ENCODE peak calls at places on chromosomes 5 and 9, in eight cellular contexts. One of them, this sample, is unnamed.
A peak's percentile ranks its signal among the peaks of the same experiment; 100 is the strongest.

GRCh38 chr5:179840766-179841165 is 17.9 kb downstream of the MRNIP start:
- DNase-seq in CD4-positive, alpha-beta T cell: no peak
- DNase-seq in IMR-90: no peak
- DNase-seq in sciatic nerve: peak; percentile 57
- DNase-seq in A549: no peak
- DNase-seq in NCI-H2081: no peak
- DNase-seq in stimulated activated CD4-positive, alpha-beta T cell treated with anti-CD3 and anti-CD28 coated beads, Interleukin-15, amount 100 ng/mL, for 24 hours: no peak
- DNase-seq in fibroblast of lung: no peak
- DNase-seq in this sample: no peak

GRCh38 chr9:97502984-97503861 is 1.8 kb downstream of the TMOD1 start:
- DNase-seq in A549: no peak
- DNase-seq in IMR-90: no peak
- DNase-seq in stimulated activated CD4-positive, alpha-beta T cell treated with anti-CD3 and anti-CD28 coated beads, Interleukin-15, amount 100 ng/mL, for 24 hours: no peak
- DNase-seq in NCI-H2081: no peak
- DNase-seq in CD4-positive, alpha-beta T cell: no peak
- DNase-seq in fibroblast of lung: no peak
- DNase-seq in sciatic nerve: no peak
- DNase-seq in this sample: no peak

GRCh38 chr5:96242536-96242935 is 190.5 kb downstream of the PCSK1 start:
- DNase-seq in A549: no peak
- DNase-seq in sciatic nerve: no peak
- DNase-seq in fibroblast of lung: peak; percentile 20
- DNase-seq in IMR-90: peak; percentile 8
- DNase-seq in stimulated activated CD4-positive, alpha-beta T cell treated with anti-CD3 and anti-CD28 coated beads, Interleukin-15, amount 100 ng/mL, for 24 hours: no peak
- DNase-seq in CD4-positive, alpha-beta T cell: no peak
- DNase-seq in NCI-H2081: no peak
- DNase-seq in this sample: no peak

GRCh38 chr5:107563957-107564544 is 106.7 kb downstream of the EFNA5 start:
- DNase-seq in IMR-90: no peak
- DNase-seq in A549: no peak
- DNase-seq in stimulated activated CD4-positive, alpha-beta T cell treated with anti-CD3 and anti-CD28 coated beads, Interleukin-15, amount 100 ng/mL, for 24 hours: no peak
- DNase-seq in sciatic nerve: no peak
- DNase-seq in CD4-positive, alpha-beta T cell: no peak
- DNase-seq in fibroblast of lung: no peak
- DNase-seq in NCI-H2081: no peak
- DNase-seq in this sample: peak; percentile 37

GRCh38 chr9:115042781-115043509 is 75.0 kb downstream of the TNC start:
- DNase-seq in sciatic nerve: no peak
- DNase-seq in CD4-positive, alpha-beta T cell: no peak
- DNase-seq in IMR-90: no peak
- DNase-seq in A549: no peak
- DNase-seq in stimulated activated CD4-positive, alpha-beta T cell treated with anti-CD3 and anti-CD28 coated beads, Interleukin-15, amount 100 ng/mL, for 24 hours: peak; percentile 62
- DNase-seq in fibroblast of lung: peak; percentile 85
- DNase-seq in NCI-H2081: no peak
- DNase-seq in this sample: no peak

GRCh38 chr5:142685418-142686209 is at the start of gene FGF1:
- DNase-seq in A549: no peak
- DNase-seq in sciatic nerve: peak; percentile 69
- DNase-seq in CD4-positive, alpha-beta T cell: no peak
- DNase-seq in IMR-90: no peak
- DNase-seq in stimulated activated CD4-positive, alpha-beta T cell treated with anti-CD3 and anti-CD28 coated beads, Interleukin-15, amount 100 ng/mL, for 24 hours: no peak
- DNase-seq in fibroblast of lung: peak; percentile 86
- DNase-seq in NCI-H2081: no peak
- DNase-seq in this sample: no peak

GRCh38 chr9:90141723-90142122 is 500.9 kb downstream of the DIRAS2 start:
- DNase-seq in CD4-positive, alpha-beta T cell: no peak
- DNase-seq in stimulated activated CD4-positive, alpha-beta T cell treated with anti-CD3 and anti-CD28 coated beads, Interleukin-15, amount 100 ng/mL, for 24 hours: no peak
- DNase-seq in A549: peak; percentile 20
- DNase-seq in NCI-H2081: peak; percentile 51
- DNase-seq in sciatic nerve: no peak
- DNase-seq in fibroblast of lung: peak; percentile 7
- DNase-seq in IMR-90: peak; percentile 29
- DNase-seq in this sample: peak; percentile 49

GRCh38 chr9:112404367-112404979 is 24.6 kb downstream of the HSDL2 start:
- DNase-seq in sciatic nerve: no peak
- DNase-seq in A549: no peak
- DNase-seq in fibroblast of lung: peak; percentile 57
- DNase-seq in IMR-90: peak; percentile 16
- DNase-seq in NCI-H2081: no peak
- DNase-seq in CD4-positive, alpha-beta T cell: no peak
- DNase-seq in stimulated activated CD4-positive, alpha-beta T cell treated with anti-CD3 and anti-CD28 coated beads, Interleukin-15, amount 100 ng/mL, for 24 hours: no peak
- DNase-seq in this sample: no peak

GRCh38 chr9:109986423-109987055 is 206.5 kb downstream of the PALM2AKAP2 start:
- DNase-seq in sciatic nerve: no peak
- DNase-seq in stimulated activated CD4-positive, alpha-beta T cell treated with anti-CD3 and anti-CD28 coated beads, Interleukin-15, amount 100 ng/mL, for 24 hours: no peak
- DNase-seq in CD4-positive, alpha-beta T cell: no peak
- DNase-seq in IMR-90: peak; percentile 93
- DNase-seq in NCI-H2081: no peak
- DNase-seq in fibroblast of lung: peak; percentile 99
- DNase-seq in A549: peak; percentile 38
- DNase-seq in this sample: no peak

GRCh38 chr5:122099060-122099790 is 21.2 kb upstream of the LOX start:
- DNase-seq in CD4-positive, alpha-beta T cell: no peak
- DNase-seq in sciatic nerve: no peak
- DNase-seq in A549: peak; percentile 47
- DNase-seq in fibroblast of lung: peak; percentile 88
- DNase-seq in IMR-90: peak; percentile 90
- DNase-seq in NCI-H2081: no peak
- DNase-seq in stimulated activated CD4-positive, alpha-beta T cell treated with anti-CD3 and anti-CD28 coated beads, Interleukin-15, amount 100 ng/mL, for 24 hours: no peak
- DNase-seq in this sample: no peak

GRCh38 chr5:79890871-79891249 is 100.2 kb downstream of the MTX3 start:
- DNase-seq in NCI-H2081: no peak
- DNase-seq in A549: no peak
- DNase-seq in sciatic nerve: no peak
- DNase-seq in fibroblast of lung: no peak
- DNase-seq in CD4-positive, alpha-beta T cell: no peak
- DNase-seq in IMR-90: no peak
- DNase-seq in stimulated activated CD4-positive, alpha-beta T cell treated with anti-CD3 and anti-CD28 coated beads, Interleukin-15, amount 100 ng/mL, for 24 hours: no peak
- DNase-seq in this sample: no peak

GRCh38 chr5:39224196-39224754 is 4.9 kb upstream of the FYB1 start:
- DNase-seq in CD4-positive, alpha-beta T cell: no peak
- DNase-seq in fibroblast of lung: peak; percentile 9
- DNase-seq in stimulated activated CD4-positive, alpha-beta T cell treated with anti-CD3 and anti-CD28 coated beads, Interleukin-15, amount 100 ng/mL, for 24 hours: no peak
- DNase-seq in sciatic nerve: no peak
- DNase-seq in IMR-90: peak; percentile 5
- DNase-seq in A549: peak; percentile 58
- DNase-seq in NCI-H2081: no peak
- DNase-seq in this sample: no peak

GRCh38 chr5:132469380-132470372 is 20.9 kb downstream of the IRF1 start:
- DNase-seq in A549: no peak
- DNase-seq in IMR-90: peak; percentile 35
- DNase-seq in fibroblast of lung: no peak
- DNase-seq in stimulated activated CD4-positive, alpha-beta T cell treated with anti-CD3 and anti-CD28 coated beads, Interleukin-15, amount 100 ng/mL, for 24 hours: no peak
- DNase-seq in NCI-H2081: no peak
- DNase-seq in CD4-positive, alpha-beta T cell: no peak
- DNase-seq in sciatic nerve: peak; percentile 36
- DNase-seq in this sample: no peak

GRCh38 chr5:122327110-122327509 is 15.1 kb downstream of the SNCAIP start:
- DNase-seq in IMR-90: no peak
- DNase-seq in sciatic nerve: no peak
- DNase-seq in A549: no peak
- DNase-seq in CD4-positive, alpha-beta T cell: no peak
- DNase-seq in stimulated activated CD4-positive, alpha-beta T cell treated with anti-CD3 and anti-CD28 coated beads, Interleukin-15, amount 100 ng/mL, for 24 hours: no peak
- DNase-seq in fibroblast of lung: no peak
- DNase-seq in NCI-H2081: no peak
- DNase-seq in this sample: peak; percentile 23

GRCh38 chr9:83466877-83467276 is 71.3 kb downstream of the FRMD3 start:
- DNase-seq in A549: no peak
- DNase-seq in IMR-90: no peak
- DNase-seq in stimulated activated CD4-positive, alpha-beta T cell treated with anti-CD3 and anti-CD28 coated beads, Interleukin-15, amount 100 ng/mL, for 24 hours: no peak
- DNase-seq in fibroblast of lung: no peak
- DNase-seq in CD4-positive, alpha-beta T cell: no peak
- DNase-seq in NCI-H2081: no peak
- DNase-seq in sciatic nerve: no peak
- DNase-seq in this sample: no peak

GRCh38 chr5:112240011-112240410 is 179.1 kb downstream of the EPB41L4A start:
- DNase-seq in IMR-90: peak; percentile 0
- DNase-seq in NCI-H2081: no peak
- DNase-seq in fibroblast of lung: peak; percentile 5
- DNase-seq in stimulated activated CD4-positive, alpha-beta T cell treated with anti-CD3 and anti-CD28 coated beads, Interleukin-15, amount 100 ng/mL, for 24 hours: no peak
- DNase-seq in A549: peak; percentile 83
- DNase-seq in CD4-positive, alpha-beta T cell: no peak
- DNase-seq in sciatic nerve: no peak
- DNase-seq in this sample: no peak